ENCODE peak calls at places on chromosomes 4 and X, in five cellular contexts. One of them, this sample, is unnamed.

GRCh38 chr4:23930750-23931488 is 41.1 kb upstream of the PPARGC1A start:
- DNase-seq in stimulated activated CD8-positive, alpha-beta memory T cell treated with anti-CD3 and anti-CD28 coated beads, Interleukin-7, amount 100 ng/mL, for 4 hours: no peak
- DNase-seq in tibial artery: peak; percentile 91
- DNase-seq in H9: peak; percentile 47
- DNase-seq in Ammon's horn: peak; percentile 64
- DNase-seq in this sample: no peak

GRCh38 chr4:86670739-86671138 is 76.6 kb downstream of the PTPN13 start:
- DNase-seq in tibial artery: no peak
- DNase-seq in Ammon's horn: no peak
- DNase-seq in H9: no peak
- DNase-seq in stimulated activated CD8-positive, alpha-beta memory T cell treated with anti-CD3 and anti-CD28 coated beads, Interleukin-7, amount 100 ng/mL, for 4 hours: no peak
- DNase-seq in this sample: no peak

GRCh38 chrX:71992711-71993110 is 82.1 kb downstream of the NHSL2 start:
- DNase-seq in tibial artery: no peak
- DNase-seq in Ammon's horn: no peak
- DNase-seq in H9: no peak
- DNase-seq in stimulated activated CD8-positive, alpha-beta memory T cell treated with anti-CD3 and anti-CD28 coated beads, Interleukin-7, amount 100 ng/mL, for 4 hours: peak; percentile 24
- DNase-seq in this sample: no peak

GRCh38 chrX:75547783-75548182 is 24.9 kb upstream of the ZDHHC15 start:
- DNase-seq in H9: no peak
- DNase-seq in stimulated activated CD8-positive, alpha-beta memory T cell treated with anti-CD3 and anti-CD28 coated beads, Interleukin-7, amount 100 ng/mL, for 4 hours: no peak
- DNase-seq in Ammon's horn: peak; percentile 43
- DNase-seq in tibial artery: peak; percentile 76
- DNase-seq in this sample: no peak

GRCh38 chr4:121462660-121463261 is 81.9 kb upstream of the QRFPR start:
- DNase-seq in tibial artery: no peak
- DNase-seq in H9: peak; percentile 59
- DNase-seq in stimulated activated CD8-positive, alpha-beta memory T cell treated with anti-CD3 and anti-CD28 coated beads, Interleukin-7, amount 100 ng/mL, for 4 hours: no peak
- DNase-seq in Ammon's horn: peak; percentile 76
- DNase-seq in this sample: peak; percentile 15

GRCh38 chr4:40357738-40358137 is 22.6 kb downstream of the CHRNA9 start:
- DNase-seq in H9: no peak
- DNase-seq in tibial artery: no peak
- DNase-seq in stimulated activated CD8-positive, alpha-beta memory T cell treated with anti-CD3 and anti-CD28 coated beads, Interleukin-7, amount 100 ng/mL, for 4 hours: no peak
- DNase-seq in Ammon's horn: no peak
- DNase-seq in this sample: no peak

GRCh38 chrX:17375361-17375630 is 296 bp downstream of the NHS start:
- DNase-seq in Ammon's horn: no peak
- DNase-seq in H9: peak; percentile 49
- DNase-seq in stimulated activated CD8-positive, alpha-beta memory T cell treated with anti-CD3 and anti-CD28 coated beads, Interleukin-7, amount 100 ng/mL, for 4 hours: no peak
- DNase-seq in tibial artery: no peak
- DNase-seq in this sample: no peak

GRCh38 chrX:11351375-11352295 is 58.4 kb downstream of the AMELX start:
- DNase-seq in Ammon's horn: no peak
- DNase-seq in stimulated activated CD8-positive, alpha-beta memory T cell treated with anti-CD3 and anti-CD28 coated beads, Interleukin-7, amount 100 ng/mL, for 4 hours: no peak
- DNase-seq in tibial artery: peak; percentile 65
- DNase-seq in H9: no peak
- DNase-seq in this sample: no peak

GRCh38 chrX:153297376-153297775 is 24.2 kb downstream of the PNMA6F start:
- DNase-seq in stimulated activated CD8-positive, alpha-beta memory T cell treated with anti-CD3 and anti-CD28 coated beads, Interleukin-7, amount 100 ng/mL, for 4 hours: no peak
- DNase-seq in tibial artery: no peak
- DNase-seq in Ammon's horn: no peak
- DNase-seq in H9: no peak
- DNase-seq in this sample: no peak

GRCh38 chr4:67581208-67581857 is 22.8 kb downstream of the STAP1 start:
- DNase-seq in Ammon's horn: no peak
- DNase-seq in stimulated activated CD8-positive, alpha-beta memory T cell treated with anti-CD3 and anti-CD28 coated beads, Interleukin-7, amount 100 ng/mL, for 4 hours: no peak
- DNase-seq in tibial artery: no peak
- DNase-seq in H9: no peak
- DNase-seq in this sample: no peak

GRCh38 chr4:177460460-177460859 is 18.2 kb upstream of the AGA start:
- DNase-seq in stimulated activated CD8-positive, alpha-beta memory T cell treated with anti-CD3 and anti-CD28 coated beads, Interleukin-7, amount 100 ng/mL, for 4 hours: no peak
- DNase-seq in H9: no peak
- DNase-seq in tibial artery: no peak
- DNase-seq in Ammon's horn: no peak
- DNase-seq in this sample: no peak

GRCh38 chrX:69097451-69098236 is 67.6 kb downstream of the PJA1 start:
- DNase-seq in stimulated activated CD8-positive, alpha-beta memory T cell treated with anti-CD3 and anti-CD28 coated beads, Interleukin-7, amount 100 ng/mL, for 4 hours: no peak
- DNase-seq in tibial artery: no peak
- DNase-seq in Ammon's horn: no peak
- DNase-seq in H9: no peak
- DNase-seq in this sample: no peak

GRCh38 chr4:123553733-123554132 is 157.1 kb downstream of the SPRY1 start:
- DNase-seq in Ammon's horn: no peak
- DNase-seq in stimulated activated CD8-positive, alpha-beta memory T cell treated with anti-CD3 and anti-CD28 coated beads, Interleukin-7, amount 100 ng/mL, for 4 hours: no peak
- DNase-seq in tibial artery: no peak
- DNase-seq in H9: no peak
- DNase-seq in this sample: no peak

GRCh38 chrX:590666-591065 is 39.9 kb upstream of the SHOX start:
- DNase-seq in tibial artery: no peak
- DNase-seq in Ammon's horn: no peak
- DNase-seq in stimulated activated CD8-positive, alpha-beta memory T cell treated with anti-CD3 and anti-CD28 coated beads, Interleukin-7, amount 100 ng/mL, for 4 hours: no peak
- DNase-seq in H9: peak; percentile 21
- DNase-seq in this sample: no peak

GRCh38 chrX:30301977-30302376 is 7.2 kb downstream of the NR0B1 start:
- DNase-seq in tibial artery: no peak
- DNase-seq in H9: no peak
- DNase-seq in Ammon's horn: no peak
- DNase-seq in stimulated activated CD8-positive, alpha-beta memory T cell treated with anti-CD3 and anti-CD28 coated beads, Interleukin-7, amount 100 ng/mL, for 4 hours: no peak
- DNase-seq in this sample: no peak

GRCh38 chr4:108393870-108394269 is 225.1 kb upstream of the LEF1 start:
- DNase-seq in stimulated activated CD8-positive, alpha-beta memory T cell treated with anti-CD3 and anti-CD28 coated beads, Interleukin-7, amount 100 ng/mL, for 4 hours: no peak
- DNase-seq in Ammon's horn: no peak
- DNase-seq in H9: no peak
- DNase-seq in tibial artery: no peak
- DNase-seq in this sample: no peak

GRCh38 chrX:44906041-44906440 is 33.1 kb downstream of the KDM6A start:
- DNase-seq in stimulated activated CD8-positive, alpha-beta memory T cell treated with anti-CD3 and anti-CD28 coated beads, Interleukin-7, amount 100 ng/mL, for 4 hours: no peak
- DNase-seq in Ammon's horn: no peak
- DNase-seq in tibial artery: no peak
- DNase-seq in H9: no peak
- DNase-seq in this sample: no peak

GRCh38 chr4:142358656-142359055 is 487.4 kb downstream of the INPP4B start:
- DNase-seq in stimulated activated CD8-positive, alpha-beta memory T cell treated with anti-CD3 and anti-CD28 coated beads, Interleukin-7, amount 100 ng/mL, for 4 hours: no peak
- DNase-seq in Ammon's horn: no peak
- DNase-seq in H9: no peak
- DNase-seq in tibial artery: no peak
- DNase-seq in this sample: no peak

GRCh38 chrX:46279925-46280313 is 265.3 kb downstream of the ZNF674 start:
- DNase-seq in stimulated activated CD8-positive, alpha-beta memory T cell treated with anti-CD3 and anti-CD28 coated beads, Interleukin-7, amount 100 ng/mL, for 4 hours: no peak
- DNase-seq in Ammon's horn: no peak
- DNase-seq in tibial artery: no peak
- DNase-seq in H9: no peak
- DNase-seq in this sample: no peak

GRCh38 chr4:76987153-76987562 is 37.6 kb downstream of the SEPTIN11 start:
- DNase-seq in tibial artery: no peak
- DNase-seq in Ammon's horn: no peak
- DNase-seq in stimulated activated CD8-positive, alpha-beta memory T cell treated with anti-CD3 and anti-CD28 coated beads, Interleukin-7, amount 100 ng/mL, for 4 hours: no peak
- DNase-seq in H9: no peak
- DNase-seq in this sample: no peak

GRCh38 chr4:37902738-37903693 is 12.1 kb downstream of the TBC1D1 start:
- DNase-seq in stimulated activated CD8-positive, alpha-beta memory T cell treated with anti-CD3 and anti-CD28 coated beads, Interleukin-7, amount 100 ng/mL, for 4 hours: no peak
- DNase-seq in H9: no peak
- DNase-seq in Ammon's horn: no peak
- DNase-seq in tibial artery: no peak
- DNase-seq in this sample: no peak

GRCh38 chrX:29693912-29694311 is 521.5 kb upstream of the MAGEB2 start:
- DNase-seq in H9: no peak
- DNase-seq in stimulated activated CD8-positive, alpha-beta memory T cell treated with anti-CD3 and anti-CD28 coated beads, Interleukin-7, amount 100 ng/mL, for 4 hours: no peak
- DNase-seq in tibial artery: no peak
- DNase-seq in Ammon's horn: no peak
- DNase-seq in this sample: no peak

GRCh38 chr4:113684534-113685091 is 76.9 kb downstream of the CAMK2D start:
- DNase-seq in stimulated activated CD8-positive, alpha-beta memory T cell treated with anti-CD3 and anti-CD28 coated beads, Interleukin-7, amount 100 ng/mL, for 4 hours: no peak
- DNase-seq in H9: peak; percentile 30
- DNase-seq in Ammon's horn: peak; percentile 60
- DNase-seq in tibial artery: peak; percentile 86
- DNase-seq in this sample: peak; percentile 26

GRCh38 chrX:121851033-121851432 is 803.6 kb downstream of the GLUD2 start:
- DNase-seq in tibial artery: no peak
- DNase-seq in H9: no peak
- DNase-seq in stimulated activated CD8-positive, alpha-beta memory T cell treated with anti-CD3 and anti-CD28 coated beads, Interleukin-7, amount 100 ng/mL, for 4 hours: no peak
- DNase-seq in Ammon's horn: no peak
- DNase-seq in this sample: no peak

GRCh38 chrX:2710496-2710895 is 19.4 kb downstream of the CD99 start:
- DNase-seq in H9: no peak
- DNase-seq in stimulated activated CD8-positive, alpha-beta memory T cell treated with anti-CD3 and anti-CD28 coated beads, Interleukin-7, amount 100 ng/mL, for 4 hours: no peak
- DNase-seq in Ammon's horn: no peak
- DNase-seq in tibial artery: no peak
- DNase-seq in this sample: peak; percentile 64

GRCh38 chr4:109890076-109890475 is 22.6 kb upstream of the EGF start:
- DNase-seq in Ammon's horn: no peak
- DNase-seq in stimulated activated CD8-positive, alpha-beta memory T cell treated with anti-CD3 and anti-CD28 coated beads, Interleukin-7, amount 100 ng/mL, for 4 hours: no peak
- DNase-seq in H9: no peak
- DNase-seq in tibial artery: no peak
- DNase-seq in this sample: no peak

GRCh38 chrX:44770111-44770510 is 73.7 kb upstream of the DUSP21 start:
- DNase-seq in H9: no peak
- DNase-seq in stimulated activated CD8-positive, alpha-beta memory T cell treated with anti-CD3 and anti-CD28 coated beads, Interleukin-7, amount 100 ng/mL, for 4 hours: no peak
- DNase-seq in Ammon's horn: no peak
- DNase-seq in tibial artery: no peak
- DNase-seq in this sample: no peak

This sample was measured in activated naive CD4-positive, alpha-beta T cell treated with anti-CD3 and anti-CD28 coated beads, Interleukin-2, amount 50 U/mL, for 16 hours.